ENCODE peak calls at places on chromosome 10, in ten cellular contexts. V is psoas muscle; O is hepatocyte; I is activated CD4-positive, alpha-beta T cell treated with anti-CD3 and anti-CD28 coated beads, Interleukin-2, amount 10 ng/mL, durations not matched to agents 24 days and 14 days; W is GM03348; D is breast epithelium; P is HFFc6; Z is HS-27A; R is NAMALWA; S is AG20443. F is an unnamed sample.

GRCh38 chr10:86632009-86632800 is 22.1 kb upstream of the OPN4 start:
- DNase-seq in I (peak; percentile 53), R (no peak), W (peak; percentile 77), O (peak; percentile 70), P (no peak), Z (no peak), V (peak; percentile 56), D (no peak), S (peak; percentile 79), F (no peak)

GRCh38 chr10:79243211-79244067 is 103.8 kb upstream of the PPIF start:
- DNase-seq in W (peak; percentile 65), P (peak; percentile 27), Z (no peak), V (no peak), R (peak; percentile 57), I (peak; percentile 92), O (peak; percentile 46), S (peak; percentile 47), D (no peak), F (no peak)

GRCh38 chr10:121036431-121036830 is 185.3 kb downstream of the WDR11 start:
- DNase-seq in V (no peak), S (no peak), P (no peak), O (peak; percentile 63), R (no peak), I (no peak), W (no peak), Z (no peak), D (no peak), F (no peak)

GRCh38 chr10:123147635-123148413 is at the start of gene HMX2:
- DNase-seq in R (no peak), S (no peak), Z (no peak), V (no peak), D (no peak), O (no peak), W (no peak), I (peak; percentile 77), P (no peak), F (no peak)

GRCh38 chr10:120979435-120980315 is 128.5 kb downstream of the WDR11 start:
- DNase-seq in S (peak; percentile 37), Z (no peak), V (no peak), P (no peak), R (no peak), W (peak; percentile 22), I (peak; percentile 64), D (peak; percentile 68), O (peak; percentile 91), F (no peak)

GRCh38 chr10:80552151-80552646 is 14.5 kb downstream of the SH2D4B start:
- DNase-seq in W (no peak), P (no peak), V (no peak), R (no peak), Z (no peak), O (peak; percentile 49), D (no peak), I (peak; percentile 47), S (no peak), F (no peak)

GRCh38 chr10:62869958-62870357 is 53.8 kb upstream of the EGR2 start:
- DNase-seq in I (no peak), P (no peak), D (no peak), W (peak; percentile 20), V (no peak), O (no peak), R (no peak), S (no peak), Z (no peak), F (no peak)

GRCh38 chr10:95260397-95260881 is 30.4 kb downstream of the PDLIM1 start:
- DNase-seq in R (no peak), I (no peak), P (peak; percentile 91), D (no peak), V (no peak), W (peak; percentile 86), O (peak; percentile 83), S (peak; percentile 88), Z (peak; percentile 65), F (no peak)

GRCh38 chr10:87094373-87095240 is at the start of the genes GLUD1 and SHLD2:
- DNase-seq in V (peak; percentile 93), S (peak; percentile 97), W (peak; percentile 98), D (peak; percentile 90), Z (no peak), I (peak; percentile 98), O (peak; percentile 96), P (peak; percentile 85), R (peak; percentile 94), F (peak; percentile 92)

GRCh38 chr10:93876391-93876790 is 17.4 kb upstream of the SLC35G1 start:
- DNase-seq in D (no peak), V (no peak), W (peak; percentile 50), Z (no peak), S (peak; percentile 37), P (peak; percentile 45), O (no peak), I (no peak), R (no peak), F (no peak)

GRCh38 chr10:28387141-28387540 is 84.3 kb upstream of the MPP7 start:
- DNase-seq in V (no peak), Z (no peak), W (no peak), I (no peak), S (no peak), P (no peak), D (no peak), O (no peak), R (no peak), F (no peak)

GRCh38 chr10:113576853-113577252 is 24.0 kb downstream of the HABP2 start:
- DNase-seq in Z (no peak), S (peak; percentile 51), P (peak; percentile 8), W (peak; percentile 56), I (peak; percentile 64), O (peak; percentile 46), R (peak; percentile 23), V (no peak), D (no peak), F (no peak)

GRCh38 chr10:48946891-48947500 is 7.4 kb upstream of the LRRC18 start:
- DNase-seq in R (no peak), W (no peak), O (peak; percentile 33), D (no peak), S (no peak), P (no peak), I (no peak), Z (no peak), V (no peak), F (no peak)

GRCh38 chr10:124263726-124264125 is 155.0 kb downstream of the OAT start:
- DNase-seq in D (no peak), Z (no peak), R (no peak), W (no peak), O (no peak), S (no peak), I (no peak), P (no peak), V (no peak), F (no peak)

GRCh38 chr10:123577921-123578461 is 88.2 kb upstream of the GPR26 start:
- DNase-seq in D (no peak), V (no peak), S (no peak), O (no peak), W (no peak), Z (no peak), I (no peak), P (no peak), R (no peak), F (no peak)

GRCh38 chr10:35546824-35547225 is 58.3 kb upstream of the GJD4 start:
- DNase-seq in W (peak; percentile 57), I (no peak), O (peak; percentile 33), Z (peak; percentile 40), R (no peak), S (peak; percentile 38), D (no peak), V (no peak), P (peak; percentile 97), F (no peak)

GRCh38 chr10:124063736-124064135 is 29.7 kb downstream of the CHST15 start:
- DNase-seq in S (peak; percentile 75), O (peak; percentile 52), R (peak; percentile 61), V (no peak), Z (no peak), P (peak; percentile 89), W (no peak), D (no peak), I (no peak), F (no peak)

GRCh38 chr10:35387768-35388167 is 51.5 kb downstream of the CCNY start:
- DNase-seq in O (no peak), Z (no peak), R (no peak), I (no peak), V (no peak), S (no peak), P (peak; percentile 39), W (peak; percentile 30), D (no peak), F (no peak)

GRCh38 chr10:17354781-17355180 is 99.6 kb downstream of the ST8SIA6 start:
- DNase-seq in S (peak; percentile 16), R (no peak), O (no peak), P (no peak), V (no peak), W (peak; percentile 10), D (no peak), Z (no peak), I (no peak), F (no peak)

GRCh38 chr10:132374176-132374575 is 22.8 kb upstream of the PWWP2B start:
- DNase-seq in Z (no peak), D (peak; percentile 35), W (no peak), R (no peak), P (no peak), S (no peak), V (peak; percentile 10), O (no peak), I (no peak), F (no peak)

GRCh38 chr10:17838080-17838634 is 29.0 kb downstream of the MRC1 start:
- DNase-seq in D (no peak), O (no peak), V (no peak), R (no peak), Z (no peak), P (no peak), I (no peak), S (no peak), W (peak; percentile 14), F (no peak)

GRCh38 chr10:7444576-7445226 is 33.9 kb upstream of the SFMBT2 start:
- DNase-seq in I (no peak), O (peak; percentile 13), W (no peak), P (no peak), V (no peak), S (no peak), Z (no peak), R (peak; percentile 4), D (no peak), F (peak; percentile 27)

GRCh38 chr10:16386855-16387254 is 50.0 kb upstream of the PTER start:
- DNase-seq in P (no peak), V (no peak), I (no peak), Z (no peak), S (no peak), R (no peak), D (no peak), O (no peak), W (no peak), F (no peak)

GRCh38 chr10:100186253-100186780 is 488 bp upstream of the ERLIN1 start:
- DNase-seq in P (no peak), V (peak; percentile 44), W (peak; percentile 58), I (no peak), S (peak; percentile 54), R (no peak), O (peak; percentile 45), D (no peak), Z (peak; percentile 41), F (peak; percentile 39)

GRCh38 chr10:28991738-28992270 is 297.1 kb upstream of the LYZL1 start:
- DNase-seq in V (no peak), I (peak; percentile 73), Z (peak; percentile 46), P (no peak), S (peak; percentile 32), D (no peak), O (peak; percentile 69), R (peak; percentile 60), W (peak; percentile 33), F (peak; percentile 25)

GRCh38 chr10:44028384-44029137 is 356.3 kb downstream of the CXCL12 start:
- DNase-seq in D (no peak), R (no peak), V (no peak), P (no peak), O (no peak), W (no peak), Z (no peak), I (no peak), S (no peak), F (no peak)

GRCh38 chr10:96281444-96282029 is 10.2 kb upstream of the BLNK start:
- DNase-seq in P (no peak), V (no peak), D (no peak), I (no peak), S (no peak), O (no peak), R (no peak), Z (no peak), W (no peak), F (no peak)

GRCh38 chr10:18606051-18606730 is 45.2 kb downstream of the NSUN6 start:
- DNase-seq in D (no peak), Z (peak; percentile 19), O (no peak), P (no peak), V (no peak), W (no peak), R (no peak), S (no peak), I (no peak), F (no peak)